ENCODE peak calls at places on chromosomes 5 and 9, in five cellular contexts. Y is hepatocyte, U is cardiac muscle cell, S is pancreas, J is sigmoid colon. C is an unnamed sample.

GRCh38 chr5:61887271-61887670 is 418.7 kb upstream of the KIF2A start:
- DNase-seq in J (no peak), U (no peak), Y (no peak), S (no peak), C (no peak)

GRCh38 chr5:96410013-96410412 is 23.0 kb downstream of the PCSK1 start:
- DNase-seq in S (no peak), U (no peak), Y (no peak), J (no peak), C (no peak)

GRCh38 chr5:73256462-73257260 is 83.7 kb downstream of the TMEM174 start:
- DNase-seq in S (no peak), J (no peak), Y (no peak), U (no peak), C (no peak)

GRCh38 chr5:72661405-72661804 is 154.2 kb upstream of the ZNF366 start:
- DNase-seq in S (no peak), Y (peak), J (no peak), U (no peak), C (no peak)

GRCh38 chr5:107508083-107508482 is 162.7 kb downstream of the EFNA5 start:
- DNase-seq in S (no peak), U (no peak), J (no peak), Y (no peak), C (no peak)

GRCh38 chr5:140116716-140117115 is 2.8 kb downstream of the PURA start:
- DNase-seq in S (no peak), U (no peak), Y (no peak), J (no peak), C (peak)

GRCh38 chr9:68711281-68711680 is 6.2 kb downstream of the PIP5K1B start:
- DNase-seq in S (no peak), Y (no peak), J (no peak), U (no peak), C (no peak)

GRCh38 chr9:114282507-114282906 is 40.4 kb upstream of the ORM1 start:
- DNase-seq in J (no peak), S (no peak), U (no peak), Y (no peak), C (no peak)

GRCh38 chr5:124203308-124203707 is 543.1 kb downstream of the ZNF608 start:
- DNase-seq in J (no peak), S (no peak), Y (no peak), U (no peak), C (no peak)

GRCh38 chr9:82456621-82457020 is 468.0 kb downstream of the SPATA31D1 start:
- DNase-seq in U (no peak), J (no peak), Y (no peak), S (no peak), C (no peak)

GRCh38 chr5:150590979-150591411 is 49.5 kb upstream of the SYNPO start:
- DNase-seq in S (no peak), U (peak), Y (peak), J (peak), C (no peak)

GRCh38 chr5:141850786-141851185 is 27.4 kb downstream of the PCDH1 start:
- DNase-seq in U (no peak), S (no peak), Y (no peak), J (no peak), C (peak)

GRCh38 chr9:79165006-79165405 is 406.8 kb upstream of the TLE4 start:
- DNase-seq in S (no peak), Y (no peak), J (no peak), U (peak), C (no peak)

GRCh38 chr9:107276966-107277710 is 5.9 kb upstream of the RAD23B start:
- DNase-seq in Y (no peak), S (no peak), U (peak), J (no peak), C (no peak)

GRCh38 chr9:38362912-38363588 is 29.5 kb upstream of the ALDH1B1 start:
- DNase-seq in J (no peak), Y (peak), U (peak), S (peak), C (peak)

GRCh38 chr9:35603506-35603985 is 1.5 kb upstream of the TESK1 start:
- DNase-seq in S (no peak), J (peak), U (peak), Y (peak), C (no peak)

GRCh38 chr9:119289740-119290139 is 79.5 kb downstream of the BRINP1 start:
- DNase-seq in S (peak), Y (peak), U (peak), J (no peak), C (peak)

GRCh38 chr9:125462766-125463384 is 201.2 kb downstream of the GAPVD1 start:
- DNase-seq in J (no peak), S (no peak), Y (no peak), U (no peak), C (no peak)

GRCh38 chr9:131349522-131349880 is 44.4 kb upstream of the PRRC2B start:
- DNase-seq in J (no peak), U (no peak), Y (no peak), S (no peak), C (no peak)

GRCh38 chr5:173743641-173744343 is 127.3 kb upstream of the BOD1 start:
- DNase-seq in S (no peak), J (no peak), U (no peak), Y (peak), C (no peak)

GRCh38 chr5:18553269-18553668 is 919.0 kb downstream of the TAF11L14 start:
- DNase-seq in J (no peak), Y (peak), U (peak), S (no peak), C (peak)

GRCh38 chr5:14830210-14831005 is 41.2 kb downstream of the ANKH start:
- DNase-seq in J (no peak), Y (no peak), S (no peak), U (peak), C (no peak)

GRCh38 chr5:149646564-149646963 is 65.3 kb downstream of the ARHGEF37 start:
- DNase-seq in J (no peak), U (no peak), S (no peak), Y (peak), C (no peak)

GRCh38 chr5:87411586-87412416 is 929 bp downstream of the CCNH start:
- DNase-seq in Y (peak), U (peak), S (no peak), J (peak), C (peak)

GRCh38 chr5:91076138-91076537 is 307.0 kb downstream of the ARRDC3 start:
- DNase-seq in S (no peak), J (no peak), U (no peak), Y (no peak), C (no peak)

GRCh38 chr9:120348951-120349429 is 231.0 kb downstream of the CDK5RAP2 start:
- DNase-seq in Y (peak), U (peak), J (no peak), S (no peak), C (peak)
- TF ChIP-seq CTCF in Y (peak), U (peak), J (no peak), S (peak), C (peak)

DNA sequence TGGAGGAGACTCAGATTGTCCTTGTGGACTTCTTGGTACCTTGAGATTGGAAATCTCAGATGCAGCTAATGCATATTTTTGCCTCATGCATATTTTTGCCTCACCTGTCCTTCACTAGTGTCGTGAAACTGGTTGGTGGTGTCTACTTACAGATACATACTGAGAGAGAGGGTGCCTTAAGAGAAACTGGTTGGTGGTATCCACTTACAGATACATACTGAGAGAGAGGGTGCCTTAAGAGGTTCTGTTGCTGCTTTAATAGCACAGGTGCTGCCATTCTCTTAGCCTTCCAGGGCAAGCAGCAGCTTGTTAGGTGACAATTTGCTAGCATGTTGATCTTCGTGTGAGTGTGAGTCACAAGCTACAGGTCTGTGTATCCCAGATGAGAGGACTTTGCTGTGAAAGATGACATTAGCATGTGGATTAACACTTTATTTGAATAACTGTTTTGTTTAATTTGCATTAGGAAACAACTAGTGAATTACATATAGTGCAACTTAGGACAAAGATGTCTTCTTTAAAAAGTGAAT is 1.4 kb downstream of the PTTG1 start:
- DNase-seq in S (no peak), J (no peak), U (no peak), Y (no peak), C (no peak)
- H3K4me3 ChIP-seq in S (no peak), J (no peak), U (peak), Y (no peak), C (peak)

DNA sequence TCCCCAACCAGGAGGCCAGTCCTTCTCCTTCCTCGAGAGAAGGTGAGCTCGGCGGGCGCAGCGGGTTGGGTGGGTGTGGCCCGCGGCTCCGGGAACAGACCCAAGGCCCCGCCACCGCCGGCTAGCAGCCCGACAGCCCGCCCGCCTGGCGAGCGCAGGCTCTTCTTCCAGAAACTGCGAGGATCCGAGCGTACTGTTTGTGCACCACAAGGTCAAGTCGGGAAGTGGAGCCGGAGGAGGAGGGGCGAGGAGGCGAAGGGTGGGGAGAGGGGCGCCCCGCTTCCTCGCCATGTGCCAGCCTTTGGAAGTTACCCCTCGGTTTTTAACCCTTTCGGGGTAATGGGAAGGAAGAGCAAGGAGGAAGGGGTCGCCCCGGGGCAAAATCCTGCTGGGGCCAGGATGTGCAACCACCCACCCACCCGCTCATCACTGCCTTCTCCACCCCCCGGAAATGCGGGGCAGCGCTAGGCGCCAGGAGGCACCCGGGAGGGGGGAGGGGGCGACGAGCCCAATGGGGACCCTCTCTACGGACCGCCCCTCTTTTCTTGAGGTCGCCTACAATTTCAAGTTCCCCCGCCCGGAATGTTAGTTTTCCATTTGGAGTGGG is 1.1 kb upstream of the JADE2 start:
- DNase-seq in S (peak), Y (peak), U (peak), J (peak), C (peak)
- TF ChIP-seq CTCF in S (no peak), Y (no peak), U (peak), J (no peak), C (no peak)

DNA sequence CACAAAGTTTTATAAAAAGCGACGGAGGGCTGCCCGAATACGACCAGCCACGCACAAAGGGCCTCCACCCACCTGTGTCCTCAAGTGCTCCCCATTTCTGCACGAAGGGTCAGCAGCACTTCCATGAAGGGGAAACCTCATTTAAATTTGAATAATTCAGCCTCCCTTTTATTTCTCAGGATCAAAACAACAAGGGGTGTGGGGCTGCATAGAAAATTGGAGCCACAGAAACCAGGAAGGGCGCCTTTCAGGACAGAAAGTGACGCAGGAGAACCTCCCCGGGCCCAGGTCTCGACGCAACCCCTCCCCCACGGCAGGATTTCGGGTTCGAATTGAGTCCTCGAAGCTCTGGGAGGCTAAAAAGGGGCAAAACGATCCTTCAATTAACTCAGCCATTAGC is 2.1 kb downstream of the NRARP start:
- DNase-seq in Y (no peak), S (peak), U (no peak), J (no peak), C (no peak)
- H3K4me3 ChIP-seq in Y (peak), S (peak), U (peak), J (no peak), C (no peak)

GRCh38 chr5:52119768-52120167 is 667.9 kb upstream of the ITGA1 start:
- DNase-seq in S (no peak), Y (no peak), J (no peak), U (no peak), C (no peak)
- TF ChIP-seq CTCF in S (no peak), Y (no peak), J (no peak), U (no peak), C (no peak)

C was measured in A549.